ENCODE peak calls at places on chromosomes 13 and 19, in five cellular contexts. One of them, this sample, is unnamed.

GRCh38 chr13:30744056-30744684 is 8.8 kb downstream of the ALOX5AP start:
- DNase-seq in cardiac fibroblast: peak; percentile 54
- DNase-seq in CD4-positive, alpha-beta memory T cell: peak; percentile 88
- DNase-seq in CD4-positive, alpha-beta T cell: peak; percentile 66
- DNase-seq in lung microvascular endothelial cell: no peak
- DNase-seq in this sample: no peak

GRCh38 chr19:45527731-45528130 is 20.5 kb downstream of the VASP start:
- DNase-seq in cardiac fibroblast: no peak
- DNase-seq in CD4-positive, alpha-beta memory T cell: no peak
- DNase-seq in CD4-positive, alpha-beta T cell: no peak
- DNase-seq in lung microvascular endothelial cell: no peak
- DNase-seq in this sample: peak; percentile 39

GRCh38 chr19:18590273-18591272 is 2.0 kb downstream of the REX1BD start:
- DNase-seq in cardiac fibroblast: no peak
- DNase-seq in CD4-positive, alpha-beta memory T cell: no peak
- DNase-seq in CD4-positive, alpha-beta T cell: no peak
- DNase-seq in lung microvascular endothelial cell: peak; percentile 24
- DNase-seq in this sample: peak; percentile 86

GRCh38 chr13:113076681-113077401 is 28.8 kb upstream of the F7 start:
- DNase-seq in cardiac fibroblast: no peak
- DNase-seq in CD4-positive, alpha-beta memory T cell: no peak
- DNase-seq in CD4-positive, alpha-beta T cell: no peak
- DNase-seq in lung microvascular endothelial cell: no peak
- DNase-seq in this sample: no peak

GRCh38 chr13:27274631-27275030 is 4.0 kb downstream of the RASL11A start:
- DNase-seq in cardiac fibroblast: no peak
- DNase-seq in CD4-positive, alpha-beta memory T cell: no peak
- DNase-seq in CD4-positive, alpha-beta T cell: no peak
- DNase-seq in lung microvascular endothelial cell: no peak
- DNase-seq in this sample: no peak

GRCh38 chr13:111626371-111627305 is 306.2 kb downstream of the TEX29 start:
- DNase-seq in cardiac fibroblast: no peak
- DNase-seq in CD4-positive, alpha-beta memory T cell: no peak
- DNase-seq in CD4-positive, alpha-beta T cell: no peak
- DNase-seq in lung microvascular endothelial cell: no peak
- DNase-seq in this sample: no peak

GRCh38 chr13:94369862-94370491 is 109.5 kb downstream of the DCT start:
- DNase-seq in cardiac fibroblast: no peak
- DNase-seq in CD4-positive, alpha-beta memory T cell: no peak
- DNase-seq in CD4-positive, alpha-beta T cell: no peak
- DNase-seq in lung microvascular endothelial cell: no peak
- DNase-seq in this sample: peak; percentile 35

GRCh38 chr13:109114991-109115390 is 485.6 kb downstream of the MYO16 start:
- DNase-seq in cardiac fibroblast: no peak
- DNase-seq in CD4-positive, alpha-beta memory T cell: no peak
- DNase-seq in CD4-positive, alpha-beta T cell: no peak
- DNase-seq in lung microvascular endothelial cell: no peak
- DNase-seq in this sample: no peak

GRCh38 chr13:76833465-76833864 is 52.7 kb downstream of the KCTD12 start:
- DNase-seq in cardiac fibroblast: no peak
- DNase-seq in CD4-positive, alpha-beta memory T cell: no peak
- DNase-seq in CD4-positive, alpha-beta T cell: no peak
- DNase-seq in lung microvascular endothelial cell: no peak
- DNase-seq in this sample: no peak

GRCh38 chr19:33226550-33227241 is 1.0 kb upstream of the SLC7A10 start:
- DNase-seq in cardiac fibroblast: no peak
- DNase-seq in CD4-positive, alpha-beta memory T cell: no peak
- DNase-seq in CD4-positive, alpha-beta T cell: no peak
- DNase-seq in lung microvascular endothelial cell: peak; percentile 13
- DNase-seq in this sample: no peak

GRCh38 chr19:18414504-18415176 is 4.6 kb upstream of the SSBP4 start:
- DNase-seq in cardiac fibroblast: peak; percentile 45
- DNase-seq in CD4-positive, alpha-beta memory T cell: no peak
- DNase-seq in CD4-positive, alpha-beta T cell: no peak
- DNase-seq in lung microvascular endothelial cell: no peak
- DNase-seq in this sample: peak; percentile 92

GRCh38 chr13:113231306-113232207 is 22.1 kb downstream of the CUL4A start:
- DNase-seq in cardiac fibroblast: no peak
- DNase-seq in CD4-positive, alpha-beta memory T cell: no peak
- DNase-seq in CD4-positive, alpha-beta T cell: no peak
- DNase-seq in lung microvascular endothelial cell: no peak
- DNase-seq in this sample: no peak

GRCh38 chr19:4556574-4557185 is 2.8 kb downstream of the SEMA6B start:
- DNase-seq in cardiac fibroblast: peak; percentile 36
- DNase-seq in CD4-positive, alpha-beta memory T cell: no peak
- DNase-seq in CD4-positive, alpha-beta T cell: no peak
- DNase-seq in lung microvascular endothelial cell: peak; percentile 83
- DNase-seq in this sample: peak; percentile 87

GRCh38 chr13:57832187-57832586 is 200.6 kb downstream of the PCDH17 start:
- DNase-seq in cardiac fibroblast: no peak
- DNase-seq in CD4-positive, alpha-beta memory T cell: no peak
- DNase-seq in CD4-positive, alpha-beta T cell: no peak
- DNase-seq in lung microvascular endothelial cell: no peak
- DNase-seq in this sample: no peak

GRCh38 chr13:77583551-77583950 is 48.0 kb downstream of the SCEL start:
- DNase-seq in cardiac fibroblast: no peak
- DNase-seq in CD4-positive, alpha-beta memory T cell: no peak
- DNase-seq in CD4-positive, alpha-beta T cell: no peak
- DNase-seq in lung microvascular endothelial cell: no peak
- DNase-seq in this sample: no peak

GRCh38 chr13:61277877-61278276 is 137.8 kb downstream of the PCDH20 start:
- DNase-seq in cardiac fibroblast: no peak
- DNase-seq in CD4-positive, alpha-beta memory T cell: no peak
- DNase-seq in CD4-positive, alpha-beta T cell: no peak
- DNase-seq in lung microvascular endothelial cell: no peak
- DNase-seq in this sample: no peak

GRCh38 chr13:33582121-33582520 is 235.8 kb upstream of the RFC3 start:
- DNase-seq in cardiac fibroblast: peak; percentile 55
- DNase-seq in CD4-positive, alpha-beta memory T cell: no peak
- DNase-seq in CD4-positive, alpha-beta T cell: no peak
- DNase-seq in lung microvascular endothelial cell: no peak
- DNase-seq in this sample: no peak

GRCh38 chr13:113148940-113149503 is 9.4 kb upstream of the PROZ start:
- DNase-seq in cardiac fibroblast: no peak
- DNase-seq in CD4-positive, alpha-beta memory T cell: no peak
- DNase-seq in CD4-positive, alpha-beta T cell: no peak
- DNase-seq in lung microvascular endothelial cell: no peak
- DNase-seq in this sample: peak; percentile 44

GRCh38 chr13:33303885-33304284 is 18.3 kb upstream of the STARD13 start:
- DNase-seq in cardiac fibroblast: peak; percentile 84
- DNase-seq in CD4-positive, alpha-beta memory T cell: no peak
- DNase-seq in CD4-positive, alpha-beta T cell: no peak
- DNase-seq in lung microvascular endothelial cell: no peak
- DNase-seq in this sample: no peak

GRCh38 chr19:1213391-1214286 is 8.1 kb downstream of the STK11 start:
- DNase-seq in cardiac fibroblast: peak; percentile 52
- DNase-seq in CD4-positive, alpha-beta memory T cell: peak; percentile 67
- DNase-seq in CD4-positive, alpha-beta T cell: peak; percentile 30
- DNase-seq in lung microvascular endothelial cell: peak; percentile 90
- DNase-seq in this sample: peak; percentile 98

GRCh38 chr13:59601993-59602392 is 561.7 kb downstream of the DIAPH3 start:
- DNase-seq in cardiac fibroblast: peak; percentile 3
- DNase-seq in CD4-positive, alpha-beta memory T cell: no peak
- DNase-seq in CD4-positive, alpha-beta T cell: no peak
- DNase-seq in lung microvascular endothelial cell: no peak
- DNase-seq in this sample: peak; percentile 26

GRCh38 chr19:54373781-54374266 is 9.1 kb upstream of the LAIR1 start:
- DNase-seq in cardiac fibroblast: no peak
- DNase-seq in CD4-positive, alpha-beta memory T cell: no peak
- DNase-seq in CD4-positive, alpha-beta T cell: no peak
- DNase-seq in lung microvascular endothelial cell: no peak
- DNase-seq in this sample: no peak

GRCh38 chr13:49996166-49996915 is 501 bp upstream of the TRIM13 start:
- DNase-seq in cardiac fibroblast: peak; percentile 92
- DNase-seq in CD4-positive, alpha-beta memory T cell: peak; percentile 84
- DNase-seq in CD4-positive, alpha-beta T cell: peak; percentile 77
- DNase-seq in lung microvascular endothelial cell: peak; percentile 48
- DNase-seq in this sample: peak; percentile 96

GRCh38 chr13:41915096-41915495 is 45.8 kb downstream of the VWA8 start:
- DNase-seq in cardiac fibroblast: peak; percentile 34
- DNase-seq in CD4-positive, alpha-beta memory T cell: no peak
- DNase-seq in CD4-positive, alpha-beta T cell: no peak
- DNase-seq in lung microvascular endothelial cell: no peak
- DNase-seq in this sample: no peak

GRCh38 chr19:40575326-40575725 is 1.3 kb upstream of the SHKBP1 start:
- DNase-seq in cardiac fibroblast: no peak
- DNase-seq in CD4-positive, alpha-beta memory T cell: no peak
- DNase-seq in CD4-positive, alpha-beta T cell: no peak
- DNase-seq in lung microvascular endothelial cell: no peak
- DNase-seq in this sample: no peak

GRCh38 chr19:14432817-14433453 is at the start of gene PKN1:
- DNase-seq in cardiac fibroblast: no peak
- DNase-seq in CD4-positive, alpha-beta memory T cell: peak; percentile 55
- DNase-seq in CD4-positive, alpha-beta T cell: no peak
- DNase-seq in lung microvascular endothelial cell: peak; percentile 54
- DNase-seq in this sample: peak; percentile 94

GRCh38 chr13:36531746-36532486 is 99.6 kb downstream of the CCNA1 start:
- DNase-seq in cardiac fibroblast: peak; percentile 83
- DNase-seq in CD4-positive, alpha-beta memory T cell: no peak
- DNase-seq in CD4-positive, alpha-beta T cell: no peak
- DNase-seq in lung microvascular endothelial cell: peak; percentile 79
- DNase-seq in this sample: no peak

GRCh38 chr19:35229601-35230000 is 1.1 kb upstream of the FAM187B start:
- DNase-seq in cardiac fibroblast: no peak
- DNase-seq in CD4-positive, alpha-beta memory T cell: no peak
- DNase-seq in CD4-positive, alpha-beta T cell: no peak
- DNase-seq in lung microvascular endothelial cell: no peak
- DNase-seq in this sample: no peak

GRCh38 chr13:98050041-98050466 is 92.8 kb upstream of the FARP1 start:
- DNase-seq in cardiac fibroblast: peak; percentile 49
- DNase-seq in CD4-positive, alpha-beta memory T cell: no peak
- DNase-seq in CD4-positive, alpha-beta T cell: no peak
- DNase-seq in lung microvascular endothelial cell: peak; percentile 7
- DNase-seq in this sample: no peak

GRCh38 chr13:110262494-110262893 is 44.5 kb downstream of the COL4A1 start:
- DNase-seq in cardiac fibroblast: no peak
- DNase-seq in CD4-positive, alpha-beta memory T cell: no peak
- DNase-seq in CD4-positive, alpha-beta T cell: no peak
- DNase-seq in lung microvascular endothelial cell: peak; percentile 80
- DNase-seq in this sample: no peak

GRCh38 chr19:5354403-5354802 is 13.8 kb upstream of the PTPRS start:
- DNase-seq in cardiac fibroblast: peak; percentile 29
- DNase-seq in CD4-positive, alpha-beta memory T cell: no peak
- DNase-seq in CD4-positive, alpha-beta T cell: no peak
- DNase-seq in lung microvascular endothelial cell: peak; percentile 32
- DNase-seq in this sample: no peak

GRCh38 chr19:5080030-5080644 is 111.2 kb downstream of the KDM4B start:
- DNase-seq in cardiac fibroblast: no peak
- DNase-seq in CD4-positive, alpha-beta memory T cell: no peak
- DNase-seq in CD4-positive, alpha-beta T cell: no peak
- DNase-seq in lung microvascular endothelial cell: no peak
- DNase-seq in this sample: no peak

This sample was measured in osteoblast.